ENCODE peak calls at places on chromosomes 7 and 10, in ten cellular contexts. One of them, this sample, is unnamed.

GRCh38 chr7:99374121-99375064 is at the start of gene ARPC1B:
- DNase-seq in ELR: peak; percentile 80
- DNase-seq in CMK: peak; percentile 63
- DNase-seq in SK-N-SH: peak; percentile 99
- DNase-seq in B cell: peak; percentile 93
- DNase-seq in HT1080: peak; percentile 39
- DNase-seq in substantia nigra: peak; percentile 21
- DNase-seq in MCF 10A: peak; percentile 73
- DNase-seq in tibial nerve: peak; percentile 63
- DNase-seq in choroid plexus epithelial cell: peak; percentile 65
- DNase-seq in this sample: peak; percentile 50

GRCh38 chr10:95578619-95579018 is 17.4 kb upstream of the SORBS1 start:
- DNase-seq in ELR: no peak
- DNase-seq in CMK: no peak
- DNase-seq in SK-N-SH: no peak
- DNase-seq in B cell: no peak
- DNase-seq in HT1080: no peak
- DNase-seq in substantia nigra: no peak
- DNase-seq in MCF 10A: no peak
- DNase-seq in tibial nerve: no peak
- DNase-seq in choroid plexus epithelial cell: no peak
- DNase-seq in this sample: no peak

GRCh38 chr10:62610649-62611229 is 193.8 kb upstream of the ADO start:
- DNase-seq in ELR: peak; percentile 62
- DNase-seq in CMK: no peak
- DNase-seq in SK-N-SH: peak; percentile 73
- DNase-seq in B cell: peak; percentile 84
- DNase-seq in HT1080: peak; percentile 44
- DNase-seq in substantia nigra: peak; percentile 48
- DNase-seq in MCF 10A: peak; percentile 75
- DNase-seq in tibial nerve: no peak
- DNase-seq in choroid plexus epithelial cell: peak; percentile 70
- DNase-seq in this sample: no peak

GRCh38 chr7:104059103-104059502 is 69.6 kb upstream of the RELN start:
- DNase-seq in ELR: no peak
- DNase-seq in CMK: no peak
- DNase-seq in SK-N-SH: no peak
- DNase-seq in B cell: no peak
- DNase-seq in HT1080: peak; percentile 8
- DNase-seq in substantia nigra: no peak
- DNase-seq in MCF 10A: no peak
- DNase-seq in tibial nerve: no peak
- DNase-seq in choroid plexus epithelial cell: no peak
- DNase-seq in this sample: no peak

GRCh38 chr7:104945599-104945956 is 68.4 kb upstream of the KMT2E start:
- DNase-seq in ELR: no peak
- DNase-seq in CMK: no peak
- DNase-seq in SK-N-SH: no peak
- DNase-seq in B cell: no peak
- DNase-seq in HT1080: no peak
- DNase-seq in substantia nigra: no peak
- DNase-seq in MCF 10A: no peak
- DNase-seq in tibial nerve: no peak
- DNase-seq in choroid plexus epithelial cell: no peak
- DNase-seq in this sample: no peak

GRCh38 chr10:124575107-124576035 is 113.7 kb downstream of the LHPP start:
- DNase-seq in ELR: no peak
- DNase-seq in CMK: no peak
- DNase-seq in SK-N-SH: no peak
- DNase-seq in B cell: no peak
- DNase-seq in HT1080: no peak
- DNase-seq in substantia nigra: no peak
- DNase-seq in MCF 10A: no peak
- DNase-seq in tibial nerve: no peak
- DNase-seq in choroid plexus epithelial cell: no peak
- DNase-seq in this sample: no peak

GRCh38 chr10:120539076-120539475 is 82.0 kb downstream of the PLPP4 start:
- DNase-seq in ELR: no peak
- DNase-seq in CMK: no peak
- DNase-seq in SK-N-SH: no peak
- DNase-seq in B cell: no peak
- DNase-seq in HT1080: no peak
- DNase-seq in substantia nigra: no peak
- DNase-seq in MCF 10A: no peak
- DNase-seq in tibial nerve: no peak
- DNase-seq in choroid plexus epithelial cell: no peak
- DNase-seq in this sample: no peak

GRCh38 chr7:17131060-17131345 is 167.4 kb upstream of the AHR start:
- DNase-seq in ELR: peak; percentile 8
- DNase-seq in CMK: no peak
- DNase-seq in SK-N-SH: no peak
- DNase-seq in B cell: no peak
- DNase-seq in HT1080: no peak
- DNase-seq in substantia nigra: no peak
- DNase-seq in MCF 10A: no peak
- DNase-seq in tibial nerve: no peak
- DNase-seq in choroid plexus epithelial cell: peak; percentile 55
- DNase-seq in this sample: no peak

GRCh38 chr10:6383099-6383812 is 180.5 kb downstream of the PFKFB3 start:
- DNase-seq in ELR: peak; percentile 12
- DNase-seq in CMK: no peak
- DNase-seq in SK-N-SH: no peak
- DNase-seq in B cell: no peak
- DNase-seq in HT1080: peak; percentile 56
- DNase-seq in substantia nigra: peak; percentile 69
- DNase-seq in MCF 10A: no peak
- DNase-seq in tibial nerve: no peak
- DNase-seq in choroid plexus epithelial cell: peak; percentile 36
- DNase-seq in this sample: no peak

GRCh38 chr10:123069271-123069670 is 60.5 kb downstream of the ACADSB start:
- DNase-seq in ELR: no peak
- DNase-seq in CMK: no peak
- DNase-seq in SK-N-SH: no peak
- DNase-seq in B cell: no peak
- DNase-seq in HT1080: no peak
- DNase-seq in substantia nigra: peak; percentile 20
- DNase-seq in MCF 10A: no peak
- DNase-seq in tibial nerve: no peak
- DNase-seq in choroid plexus epithelial cell: no peak
- DNase-seq in this sample: no peak

GRCh38 chr7:114418117-114418516 is 3.5 kb downstream of the FOXP2 start:
- DNase-seq in ELR: no peak
- DNase-seq in CMK: no peak
- DNase-seq in SK-N-SH: no peak
- DNase-seq in B cell: no peak
- DNase-seq in HT1080: no peak
- DNase-seq in substantia nigra: no peak
- DNase-seq in MCF 10A: no peak
- DNase-seq in tibial nerve: no peak
- DNase-seq in choroid plexus epithelial cell: no peak
- DNase-seq in this sample: no peak

GRCh38 chr7:33500590-33500989 is 371.2 kb downstream of the BBS9 start:
- DNase-seq in ELR: no peak
- DNase-seq in CMK: no peak
- DNase-seq in SK-N-SH: no peak
- DNase-seq in B cell: no peak
- DNase-seq in HT1080: no peak
- DNase-seq in substantia nigra: no peak
- DNase-seq in MCF 10A: no peak
- DNase-seq in tibial nerve: no peak
- DNase-seq in choroid plexus epithelial cell: no peak
- DNase-seq in this sample: no peak

GRCh38 chr7:30038182-30038980 is 10.2 kb downstream of the PLEKHA8 start:
- DNase-seq in ELR: no peak
- DNase-seq in CMK: no peak
- DNase-seq in SK-N-SH: no peak
- DNase-seq in B cell: no peak
- DNase-seq in HT1080: no peak
- DNase-seq in substantia nigra: no peak
- DNase-seq in MCF 10A: no peak
- DNase-seq in tibial nerve: no peak
- DNase-seq in choroid plexus epithelial cell: peak; percentile 38
- DNase-seq in this sample: no peak

GRCh38 chr7:142583424-142583823 is 165.8 kb upstream of the PRSS1 start:
- DNase-seq in ELR: peak; percentile 93
- DNase-seq in CMK: no peak
- DNase-seq in SK-N-SH: peak; percentile 22
- DNase-seq in B cell: no peak
- DNase-seq in HT1080: peak; percentile 92
- DNase-seq in substantia nigra: no peak
- DNase-seq in MCF 10A: peak; percentile 91
- DNase-seq in tibial nerve: no peak
- DNase-seq in choroid plexus epithelial cell: peak; percentile 96
- DNase-seq in this sample: peak; percentile 93

GRCh38 chr7:42254217-42254616 is 17.2 kb upstream of the GLI3 start:
- DNase-seq in ELR: peak; percentile 87
- DNase-seq in CMK: no peak
- DNase-seq in SK-N-SH: no peak
- DNase-seq in B cell: no peak
- DNase-seq in HT1080: no peak
- DNase-seq in substantia nigra: no peak
- DNase-seq in MCF 10A: peak; percentile 84
- DNase-seq in tibial nerve: no peak
- DNase-seq in choroid plexus epithelial cell: peak; percentile 63
- DNase-seq in this sample: peak; percentile 20

GRCh38 chr10:62182595-62182994 is 86.0 kb downstream of the RTKN2 start:
- DNase-seq in ELR: no peak
- DNase-seq in CMK: no peak
- DNase-seq in SK-N-SH: no peak
- DNase-seq in B cell: no peak
- DNase-seq in HT1080: no peak
- DNase-seq in substantia nigra: no peak
- DNase-seq in MCF 10A: no peak
- DNase-seq in tibial nerve: no peak
- DNase-seq in choroid plexus epithelial cell: no peak
- DNase-seq in this sample: no peak

GRCh38 chr10:43228783-43229207 is 38.1 kb downstream of the RASGEF1A start:
- DNase-seq in ELR: no peak
- DNase-seq in CMK: no peak
- DNase-seq in SK-N-SH: no peak
- DNase-seq in B cell: no peak
- DNase-seq in HT1080: no peak
- DNase-seq in substantia nigra: no peak
- DNase-seq in MCF 10A: no peak
- DNase-seq in tibial nerve: no peak
- DNase-seq in choroid plexus epithelial cell: no peak
- DNase-seq in this sample: no peak

GRCh38 chr7:128701062-128701785 is 29.1 kb downstream of the GARIN1A start:
- DNase-seq in ELR: no peak
- DNase-seq in CMK: no peak
- DNase-seq in SK-N-SH: no peak
- DNase-seq in B cell: no peak
- DNase-seq in HT1080: no peak
- DNase-seq in substantia nigra: no peak
- DNase-seq in MCF 10A: peak; percentile 25
- DNase-seq in tibial nerve: no peak
- DNase-seq in choroid plexus epithelial cell: no peak
- DNase-seq in this sample: no peak

GRCh38 chr7:16064316-16064715 is 357.0 kb downstream of the CRPPA start:
- DNase-seq in ELR: no peak
- DNase-seq in CMK: no peak
- DNase-seq in SK-N-SH: no peak
- DNase-seq in B cell: no peak
- DNase-seq in HT1080: no peak
- DNase-seq in substantia nigra: no peak
- DNase-seq in MCF 10A: no peak
- DNase-seq in tibial nerve: peak; percentile 36
- DNase-seq in choroid plexus epithelial cell: no peak
- DNase-seq in this sample: no peak

GRCh38 chr7:50667789-50668226 is 102.6 kb upstream of the DDC start:
- DNase-seq in ELR: no peak
- DNase-seq in CMK: no peak
- DNase-seq in SK-N-SH: no peak
- DNase-seq in B cell: no peak
- DNase-seq in HT1080: no peak
- DNase-seq in substantia nigra: no peak
- DNase-seq in MCF 10A: no peak
- DNase-seq in tibial nerve: no peak
- DNase-seq in choroid plexus epithelial cell: no peak
- DNase-seq in this sample: no peak

GRCh38 chr7:154640266-154640865 is 362.6 kb downstream of the PAXIP1 start:
- DNase-seq in ELR: no peak
- DNase-seq in CMK: no peak
- DNase-seq in SK-N-SH: peak; percentile 69
- DNase-seq in B cell: no peak
- DNase-seq in HT1080: no peak
- DNase-seq in substantia nigra: peak; percentile 60
- DNase-seq in MCF 10A: no peak
- DNase-seq in tibial nerve: no peak
- DNase-seq in choroid plexus epithelial cell: no peak
- DNase-seq in this sample: no peak

GRCh38 chr7:107201795-107202450 is 33.1 kb downstream of the HBP1 start:
- DNase-seq in ELR: peak; percentile 57
- DNase-seq in CMK: no peak
- DNase-seq in SK-N-SH: peak; percentile 64
- DNase-seq in B cell: peak; percentile 37
- DNase-seq in HT1080: peak; percentile 27
- DNase-seq in substantia nigra: no peak
- DNase-seq in MCF 10A: peak; percentile 50
- DNase-seq in tibial nerve: no peak
- DNase-seq in choroid plexus epithelial cell: peak; percentile 53
- DNase-seq in this sample: peak; percentile 6

GRCh38 chr7:30804078-30804661 is 33.0 kb downstream of the MINDY4 start:
- DNase-seq in ELR: peak; percentile 97
- DNase-seq in CMK: no peak
- DNase-seq in SK-N-SH: no peak
- DNase-seq in B cell: no peak
- DNase-seq in HT1080: peak; percentile 90
- DNase-seq in substantia nigra: no peak
- DNase-seq in MCF 10A: peak; percentile 39
- DNase-seq in tibial nerve: no peak
- DNase-seq in choroid plexus epithelial cell: peak; percentile 81
- DNase-seq in this sample: peak; percentile 69

GRCh38 chr7:38798552-38799267 is 110.3 kb downstream of the VPS41 start:
- DNase-seq in ELR: no peak
- DNase-seq in CMK: no peak
- DNase-seq in SK-N-SH: no peak
- DNase-seq in B cell: no peak
- DNase-seq in HT1080: no peak
- DNase-seq in substantia nigra: no peak
- DNase-seq in MCF 10A: no peak
- DNase-seq in tibial nerve: no peak
- DNase-seq in choroid plexus epithelial cell: no peak
- DNase-seq in this sample: no peak

This sample was measured in foreskin keratinocyte.